ENCODE peak calls at places on chromosomes 2 and 18, in ten cellular contexts. Y, Z, C, X, R, G, E, N, P and S are unnamed samples.

GRCh38 chr18:22675006-22675405 is 257.3 kb upstream of the CTAGE1 start:
- DNase-seq in Y (no peak), C (no peak), P (no peak), E (no peak), Z (no peak), R (no peak), X (no peak), G (no peak), N (no peak), S (no peak)

GRCh38 chr18:53375641-53376040 is 848.8 kb downstream of the MBD2 start:
- DNase-seq in Z (no peak), P (no peak), G (no peak), N (peak; percentile 61), R (no peak), Y (no peak), X (no peak), E (no peak), C (no peak), S (no peak)

GRCh38 chr18:46265190-46266156 is 161.3 kb downstream of the HAUS1 start:
- DNase-seq in N (no peak), G (no peak), C (no peak), P (no peak), E (no peak), Z (no peak), R (no peak), X (no peak), Y (no peak), S (no peak)

GRCh38 chr2:165627463-165627862 is 158.0 kb downstream of the CSRNP3 start:
- DNase-seq in R (no peak), X (no peak), E (no peak), G (peak; percentile 53), Z (peak; percentile 36), C (no peak), P (no peak), Y (no peak), N (no peak), S (peak; percentile 73)

GRCh38 chr18:58514773-58515172 is 114.1 kb downstream of the ALPK2 start:
- DNase-seq in G (no peak), Z (no peak), C (no peak), N (peak; percentile 22), X (no peak), E (no peak), P (no peak), Y (no peak), R (no peak), S (no peak)

GRCh38 chr2:29522951-29523669 is 398.3 kb downstream of the ALK start:
- DNase-seq in C (no peak), E (no peak), R (no peak), X (no peak), P (no peak), Y (no peak), N (no peak), Z (peak; percentile 58), G (no peak), S (peak; percentile 77)

GRCh38 chr2:68828887-68829708 is 42.1 kb downstream of the BMP10 start:
- DNase-seq in E (peak; percentile 86), X (peak; percentile 94), Y (peak; percentile 96), N (peak; percentile 88), R (peak; percentile 86), Z (peak; percentile 88), G (peak; percentile 40), C (no peak), P (peak; percentile 42), S (peak; percentile 96)

GRCh38 chr2:32735370-32735769 is 107.5 kb downstream of the TTC27 start:
- DNase-seq in Y (no peak), C (no peak), X (no peak), N (no peak), Z (no peak), E (no peak), G (no peak), R (no peak), P (no peak), S (no peak)

GRCh38 chr2:152452256-152452973 is 117.4 kb downstream of the FMNL2 start:
- DNase-seq in X (no peak), E (no peak), Z (no peak), N (no peak), R (no peak), P (no peak), Y (no peak), G (no peak), C (no peak), S (no peak)

GRCh38 chr2:47360937-47361336 is 42.0 kb upstream of the MSH2 start:
- DNase-seq in C (no peak), P (no peak), X (peak; percentile 61), Z (peak; percentile 23), Y (no peak), E (no peak), G (peak; percentile 98), N (peak; percentile 0), R (no peak), S (peak; percentile 98)

GRCh38 chr2:70992945-70993688 is 1.6 kb downstream of the TEX261 start:
- DNase-seq in E (no peak), Z (no peak), P (no peak), R (no peak), N (peak; percentile 37), G (no peak), X (no peak), Y (peak; percentile 44), C (no peak), S (no peak)